ENCODE peak calls at places on chromosomes 13 and 19, in ten cellular contexts. N is endothelial cell, U is iris pigment epithelial cell, D is ACHN, Q is Caki2, S is GOT3, E is AG04450, A is fibroblast of lung, X is tibial artery, O is MCF 10A. R is an unnamed sample.

GRCh38 chr19:40827386-40828247 is 22.6 kb downstream of the CYP2A6 start:
- DNase-seq in N (no peak), U (no peak), D (no peak), Q (no peak), S (no peak), E (no peak), A (no peak), X (no peak), O (no peak), R (no peak)

GRCh38 chr19:34288381-34288780 is 34.0 kb downstream of the GARRE1 start:
- DNase-seq in N (no peak), U (no peak), D (no peak), Q (no peak), S (no peak), E (no peak), A (no peak), X (no peak), O (no peak), R (no peak)

GRCh38 chr19:42693760-42694350 is 46.4 kb downstream of the PSG3 start:
- DNase-seq in N (peak; percentile 57), U (peak; percentile 58), D (peak; percentile 62), Q (peak; percentile 58), S (no peak), E (peak; percentile 2), A (peak; percentile 32), X (no peak), O (peak; percentile 73), R (no peak)

GRCh38 chr13:111664060-111664459 is 343.6 kb downstream of the TEX29 start:
- DNase-seq in N (no peak), U (no peak), D (no peak), Q (no peak), S (no peak), E (no peak), A (no peak), X (no peak), O (no peak), R (no peak)

GRCh38 chr19:15636026-15636425 is 4.7 kb upstream of the CYP4F3 start:
- DNase-seq in N (no peak), U (no peak), D (no peak), Q (no peak), S (no peak), E (no peak), A (no peak), X (no peak), O (no peak), R (no peak)

GRCh38 chr13:102400619-102401125 is 1.2 kb downstream of the FGF14 start:
- DNase-seq in N (peak; percentile 6), U (no peak), D (peak; percentile 4), Q (no peak), S (no peak), E (no peak), A (peak; percentile 22), X (peak; percentile 36), O (no peak), R (no peak)

GRCh38 chr19:29381353-29382203 is 144.2 kb upstream of the VSTM2B start:
- DNase-seq in N (no peak), U (no peak), D (no peak), Q (no peak), S (no peak), E (no peak), A (no peak), X (no peak), O (no peak), R (no peak)

GRCh38 chr13:94860981-94861407 is 148.6 kb upstream of the SOX21 start:
- DNase-seq in N (no peak), U (peak; percentile 21), D (no peak), Q (no peak), S (no peak), E (no peak), A (peak; percentile 38), X (peak; percentile 44), O (peak; percentile 48), R (no peak)

GRCh38 chr19:5480427-5480836 is 25.2 kb downstream of the ZNRF4 start:
- DNase-seq in N (peak; percentile 39), U (no peak), D (peak; percentile 26), Q (no peak), S (no peak), E (no peak), A (peak; percentile 14), X (no peak), O (peak; percentile 49), R (no peak)

GRCh38 chr19:11268783-11269267 is 6.5 kb upstream of the DOCK6 start:
- DNase-seq in N (peak; percentile 77), U (peak; percentile 89), D (no peak), Q (no peak), S (no peak), E (peak; percentile 61), A (peak; percentile 79), X (peak; percentile 57), O (peak; percentile 95), R (no peak)

GRCh38 chr19:40806385-40807146 is 7.6 kb downstream of the EGLN2 start:
- DNase-seq in N (peak; percentile 95), U (peak; percentile 97), D (peak; percentile 79), Q (peak; percentile 67), S (no peak), E (peak; percentile 77), A (peak; percentile 97), X (peak; percentile 91), O (peak; percentile 65), R (peak; percentile 99)

GRCh38 chr19:14300281-14300680 is 81.0 kb upstream of the ADGRE5 start:
- DNase-seq in N (no peak), U (no peak), D (no peak), Q (peak; percentile 38), S (no peak), E (no peak), A (no peak), X (no peak), O (peak; percentile 13), R (no peak)

GRCh38 chr13:36146513-36147276 is 15.5 kb upstream of the DCLK1 start:
- DNase-seq in N (no peak), U (peak; percentile 54), D (no peak), Q (no peak), S (no peak), E (no peak), A (no peak), X (no peak), O (no peak), R (no peak)

GRCh38 chr13:41639955-41640780 is 182.8 kb downstream of the RGCC start:
- DNase-seq in N (no peak), U (no peak), D (no peak), Q (no peak), S (no peak), E (no peak), A (peak; percentile 36), X (peak; percentile 42), O (no peak), R (no peak)